ENCODE peak calls at places on chromosomes 1 and 21, in five cellular contexts. H is fibroblast of lung, V is cardiac fibroblast, R is left ventricle myocardium inferior, S is A549. Y is an unnamed sample.

GRCh38 chr21:32381571-32381970 is 11.2 kb downstream of the URB1 start:
- DNase-seq in S (no peak), V (no peak), H (peak), R (no peak), Y (no peak)

GRCh38 chr1:68623700-68624099 is 126.8 kb upstream of the DEPDC1 start:
- DNase-seq in H (peak), S (no peak), V (peak), R (peak), Y (peak)

GRCh38 chr1:232873931-232874330 is 68.7 kb downstream of the MAP10 start:
- DNase-seq in V (no peak), S (no peak), R (no peak), H (peak), Y (peak)

GRCh38 chr1:90995495-90995894 is 26.3 kb downstream of the ZNF644 start:
- DNase-seq in H (no peak), S (no peak), V (no peak), R (no peak), Y (no peak)

GRCh38 chr1:178379807-178380206 is 117.0 kb downstream of the CLEC20A start:
- DNase-seq in V (no peak), S (no peak), R (no peak), H (no peak), Y (no peak)

GRCh38 chr1:39145651-39145970 is 58.9 kb upstream of the MACF1 start:
- DNase-seq in R (no peak), S (no peak), V (no peak), H (no peak), Y (no peak)

GRCh38 chr1:41341756-41342562 is 19.3 kb upstream of the FOXO6 start:
- DNase-seq in S (no peak), H (peak), V (peak), R (no peak), Y (no peak)

GRCh38 chr1:239795289-239795688 is 296.4 kb upstream of the FMN2 start:
- DNase-seq in S (no peak), V (no peak), H (no peak), R (no peak), Y (no peak)

GRCh38 chr1:111199881-111200801 is at the start of gene DENND2D:
- DNase-seq in S (no peak), H (no peak), V (no peak), R (peak), Y (no peak)

GRCh38 chr1:224087358-224087757 is 26.6 kb upstream of the FBXO28 start:
- DNase-seq in R (no peak), V (no peak), H (no peak), S (no peak), Y (no peak)

GRCh38 chr1:182595641-182596240 is 6.7 kb upstream of the RNASEL start:
- DNase-seq in V (peak), R (peak), S (peak), H (peak), Y (no peak)

GRCh38 chr1:86621286-86621685 is 74.4 kb downstream of the CLCA4 start:
- DNase-seq in H (no peak), V (no peak), R (no peak), S (no peak), Y (no peak)

GRCh38 chr1:201404016-201404598 is 5.0 kb upstream of the LAD1 start:
- DNase-seq in H (no peak), V (no peak), S (no peak), R (no peak), Y (no peak)

GRCh38 chr1:70140343-70140742 is 65.0 kb downstream of the LRRC40 start:
- DNase-seq in R (no peak), V (peak), H (peak), S (no peak), Y (peak)

GRCh38 chr1:202376247-202376646 is 27.7 kb downstream of the PPP1R12B start:
- DNase-seq in R (no peak), V (peak), S (no peak), H (no peak), Y (no peak)

GRCh38 chr1:180566048-180566447 is 7.3 kb downstream of the OVAAL start:
- DNase-seq in R (no peak), H (no peak), V (no peak), S (no peak), Y (no peak)

GRCh38 chr1:207711285-207711684 is 40.6 kb upstream of the CD46 start:
- DNase-seq in H (no peak), R (no peak), S (peak), V (peak), Y (no peak)

GRCh38 chr1:208239518-208240381 is 4.4 kb downstream of the PLXNA2 start:
- DNase-seq in V (no peak), H (peak), S (no peak), R (no peak), Y (no peak)

GRCh38 chr1:103111926-103112325 is 3.6 kb upstream of the COL11A1 start:
- DNase-seq in H (peak), R (no peak), S (no peak), V (no peak), Y (no peak)

GRCh38 chr1:22728751-22729399 is 18.2 kb downstream of the EPHB2 start:
- DNase-seq in V (no peak), R (no peak), S (no peak), H (no peak), Y (no peak)

GRCh38 chr1:160354388-160354985 is 11.3 kb downstream of the NCSTN start:
- DNase-seq in R (no peak), S (peak), V (peak), H (peak), Y (no peak)

GRCh38 chr1:27630859-27631491 is 4.0 kb downstream of the FGR start:
- DNase-seq in R (peak), S (no peak), V (no peak), H (no peak), Y (no peak)

GRCh38 chr1:160186734-160187133 is 3.6 kb upstream of the CASQ1 start:
- DNase-seq in S (no peak), H (no peak), V (no peak), R (no peak), Y (no peak)

GRCh38 chr1:60893111-60893510 is 189.2 kb upstream of the NFIA start:
- DNase-seq in H (no peak), S (no peak), R (no peak), V (no peak), Y (no peak)

GRCh38 chr21:31351438-31351837 is 7.4 kb upstream of the TIAM1 start:
- DNase-seq in R (no peak), V (peak), H (peak), S (peak), Y (no peak)

GRCh38 chr21:44682580-44683151 is 703 bp upstream of the KRTAP12-1 start:
- DNase-seq in V (no peak), S (no peak), R (no peak), H (no peak), Y (no peak)

GRCh38 chr1:167107456-167107855 is 13.6 kb downstream of the STYXL2 start:
- DNase-seq in S (no peak), V (no peak), H (peak), R (no peak), Y (no peak)

GRCh38 chr21:41229527-41230248 is 61.7 kb downstream of the BACE2 start:
- DNase-seq in H (no peak), S (no peak), R (no peak), V (no peak), Y (no peak)

GRCh38 chr1:61552630-61553029 is 172.3 kb downstream of the TM2D1 start:
- DNase-seq in R (no peak), V (no peak), H (no peak), S (no peak), Y (no peak)

GRCh38 chr21:26684866-26685265 is 111.8 kb upstream of the CYYR1 start:
- DNase-seq in V (no peak), R (no peak), S (no peak), H (no peak), Y (no peak)

GRCh38 chr1:97824644-97825043 is 96.2 kb downstream of the DPYD start:
- DNase-seq in V (no peak), S (no peak), H (no peak), R (no peak), Y (no peak)

GRCh38 chr1:66623812-66624211 is 89.9 kb downstream of the SGIP1 start:
- DNase-seq in R (no peak), H (peak), V (peak), S (no peak), Y (peak)

GRCh38 chr1:161082996-161083742 is 6.2 kb downstream of the NECTIN4 start:
- DNase-seq in R (peak), V (peak), H (peak), S (peak), Y (peak)

GRCh38 chr1:190453550-190453949 is 24.1 kb downstream of the BRINP3 start:
- DNase-seq in S (no peak), H (no peak), V (no peak), R (no peak), Y (no peak)

GRCh38 chr1:7953850-7954609 is 7.5 kb upstream of the PARK7 start:
- DNase-seq in H (peak), R (peak), S (peak), V (peak), Y (peak)

GRCh38 chr21:29719561-29719960 is 220.2 kb downstream of the GRIK1 start:
- DNase-seq in S (no peak), R (no peak), V (no peak), H (no peak), Y (no peak)

GRCh38 chr21:42118901-42119300 is 47.8 kb downstream of the UMODL1 start:
- DNase-seq in R (no peak), V (no peak), H (peak), S (no peak), Y (no peak)

GRCh38 chr1:156581661-156582387 is 2.3 kb downstream of the TTC24 start:
- DNase-seq in S (no peak), V (no peak), H (no peak), R (no peak), Y (no peak)

GRCh38 chr1:111745670-111746613 is 6.7 kb upstream of the INKA2 start:
- DNase-seq in H (no peak), V (no peak), R (no peak), S (no peak), Y (no peak)

GRCh38 chr1:96643519-96643918 is 78.1 kb upstream of the PTBP2 start:
- DNase-seq in H (no peak), V (no peak), R (no peak), S (no peak), Y (no peak)

GRCh38 chr1:96651517-96651916 is 70.1 kb upstream of the PTBP2 start:
- DNase-seq in S (no peak), R (no peak), H (no peak), V (no peak), Y (no peak)

DNA sequence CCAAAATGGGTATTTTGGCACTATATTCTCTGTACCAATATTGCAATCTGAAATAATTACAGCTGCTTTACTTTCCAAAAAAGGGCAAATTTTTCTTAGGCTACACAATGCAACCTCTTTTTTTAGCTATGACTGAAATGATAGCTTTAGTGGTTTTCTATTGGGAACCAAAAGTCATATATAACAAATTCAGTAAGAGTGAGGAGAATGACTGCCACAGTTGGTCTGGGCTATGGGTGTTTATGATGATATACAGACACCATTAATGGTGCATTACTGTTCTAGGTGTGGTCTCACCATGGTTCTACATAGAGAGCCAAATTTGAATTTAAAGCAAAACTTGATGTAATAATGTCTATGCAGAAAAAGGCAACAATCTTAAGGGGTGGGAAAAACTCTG is 72.3 kb upstream of the PTBP2 start:
- DNase-seq in S (no peak), H (no peak), R (no peak), V (no peak), Y (no peak)
- H3K4me3 ChIP-seq in S (no peak), H (no peak), R (no peak), V (no peak), Y (no peak)

GRCh38 chr1:204304067-204304466 is 55.7 kb downstream of the PLEKHA6 start:
- DNase-seq in R (no peak), H (no peak), V (no peak), S (no peak), Y (no peak)

GRCh38 chr1:204308023-204308628 is 51.6 kb downstream of the PLEKHA6 start:
- DNase-seq in S (no peak), H (no peak), V (no peak), R (no peak), Y (no peak)

GRCh38 chr1:204306076-204306475 is 53.7 kb downstream of the PLEKHA6 start:
- DNase-seq in H (no peak), S (no peak), V (no peak), R (no peak), Y (no peak)

GRCh38 chr1:204302769-204303168 is 57.0 kb downstream of the PLEKHA6 start:
- DNase-seq in V (no peak), H (no peak), R (no peak), S (no peak), Y (no peak)

DNA sequence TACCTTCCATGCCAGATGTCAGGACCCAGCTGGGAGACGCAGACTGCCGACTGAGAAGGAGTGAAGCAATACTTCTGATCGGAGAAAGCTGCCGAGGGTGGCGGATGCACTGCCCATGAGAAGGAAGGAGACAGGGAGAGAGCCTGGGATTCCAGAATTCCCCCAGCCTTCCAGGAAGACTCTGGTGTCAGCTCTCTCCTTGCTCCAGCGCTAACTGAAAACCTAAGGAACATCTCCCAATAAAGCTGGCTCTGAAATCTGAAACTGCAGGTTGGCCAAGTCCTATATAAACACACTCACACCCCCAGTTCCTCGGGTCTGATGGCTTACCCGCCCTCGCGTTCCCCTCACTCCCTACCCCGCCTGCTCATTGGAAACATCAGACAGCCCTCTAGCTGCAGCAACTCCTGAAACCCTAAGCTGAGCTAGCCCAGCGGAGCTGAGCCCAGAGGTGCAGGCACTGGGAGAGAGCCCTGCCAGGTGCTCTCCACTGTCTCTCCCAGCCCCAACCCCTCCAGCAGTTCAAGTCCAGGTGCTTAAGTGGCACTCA is 52.3 kb downstream of the PLEKHA6 start:
- DNase-seq in R (peak), S (no peak), V (peak), H (peak), Y (no peak)
- H3K4me3 ChIP-seq in R (peak), S (no peak), V (peak), H (peak), Y (no peak)

DNA sequence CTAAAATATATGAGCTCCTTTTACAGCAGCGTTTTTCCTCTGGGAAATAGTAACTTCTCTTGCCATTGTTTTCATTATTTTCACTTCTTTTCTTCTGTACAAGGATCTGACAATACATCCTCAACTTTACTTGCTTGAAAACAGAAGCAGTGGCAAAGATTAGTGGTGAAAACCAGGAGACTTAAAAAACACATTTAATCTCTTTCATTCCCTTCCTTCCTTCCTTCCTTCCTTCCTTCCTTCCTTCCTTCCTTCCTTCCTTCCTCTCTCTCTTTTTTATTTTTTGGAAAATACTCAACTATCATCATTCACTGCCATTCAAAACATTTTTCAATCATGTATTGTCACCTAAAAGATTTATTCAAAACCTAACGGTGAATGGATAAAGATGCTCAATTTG is 1411.4 kb downstream of the NCAM2 start:
- DNase-seq in R (no peak), H (no peak), V (no peak), S (no peak), Y (no peak)
- H3K4me3 ChIP-seq in R (no peak), H (no peak), V (no peak), S (no peak), Y (no peak)

DNA sequence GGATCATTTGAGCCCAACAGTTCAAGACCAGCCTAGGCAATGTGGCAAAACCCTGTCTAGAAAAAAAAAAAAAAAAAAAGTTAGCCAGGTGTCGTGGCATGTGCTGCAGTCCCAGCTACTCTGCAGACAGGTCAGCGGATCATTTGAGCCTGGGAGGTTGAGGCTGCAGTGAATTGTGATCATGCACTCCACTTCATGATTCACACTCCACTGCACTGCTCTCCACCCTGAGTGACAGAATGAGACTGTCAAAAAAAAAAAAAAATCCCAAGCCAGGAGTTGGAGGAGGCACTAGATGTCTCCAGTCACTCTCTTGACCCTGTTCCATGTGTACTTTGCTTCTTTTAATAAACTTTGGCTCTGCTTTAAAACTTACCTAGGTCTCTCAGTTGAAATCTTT is 51.0 kb upstream of the OLFM3 start:
- DNase-seq in V (no peak), S (no peak), H (no peak), R (no peak), Y (no peak)
- H3K4me3 ChIP-seq in V (no peak), S (no peak), H (no peak), R (no peak), Y (no peak)

Y was measured in astrocyte of the cerebellum.